ENCODE peak calls at places on chromosomes 4 and X, in four cellular contexts. D is OCI-LY7, K is heart left ventricle, G is A549. Y is an unnamed sample.

GRCh38 chr4:181971973-181972372 is 271.2 kb upstream of the TENM3 start:
- DNase-seq in D (no peak), K (peak; percentile 28), G (no peak), Y (no peak)

GRCh38 chrX:114626323-114626722 is 42.4 kb downstream of the HTR2C start:
- DNase-seq in D (no peak), K (no peak), G (peak; percentile 2), Y (no peak)

GRCh38 chr4:94410678-94411206 is 41.0 kb upstream of the PDLIM5 start:
- DNase-seq in D (no peak), K (peak; percentile 89), G (peak; percentile 35), Y (no peak)

GRCh38 chr4:14284578-14284977 is 657.1 kb upstream of the BOD1L1 start:
- DNase-seq in D (no peak), K (no peak), G (no peak), Y (no peak)

GRCh38 chrX:72348247-72348979 is 42.7 kb upstream of the CITED1 start:
- DNase-seq in D (no peak), K (no peak), G (no peak), Y (no peak)

GRCh38 chr4:85756938-85757337 is 282.0 kb downstream of the ARHGAP24 start:
- DNase-seq in D (peak; percentile 68), K (no peak), G (no peak), Y (no peak)

GRCh38 chrX:22689290-22689689 is 310.5 kb upstream of the DDX53 start:
- DNase-seq in D (no peak), K (no peak), G (no peak), Y (no peak)

GRCh38 chrX:115560211-115560977 is 580 bp upstream of the PLS3 start:
- DNase-seq in D (no peak), K (no peak), G (peak; percentile 60), Y (no peak)

GRCh38 chr4:52103314-52103713 is 52.2 kb downstream of the SPATA18 start:
- DNase-seq in D (no peak), K (no peak), G (no peak), Y (no peak)

GRCh38 chr4:8185930-8186329 is 13.2 kb upstream of the SH3TC1 start:
- DNase-seq in D (no peak), K (no peak), G (no peak), Y (no peak)

GRCh38 chr4:106277140-106277680 is 38.8 kb downstream of the TBCK start:
- DNase-seq in D (no peak), K (no peak), G (no peak), Y (no peak)

GRCh38 chr4:140858897-140859296 is 102.7 kb upstream of the TBC1D9 start:
- DNase-seq in D (no peak), K (peak; percentile 40), G (no peak), Y (no peak)

GRCh38 chrX:52852110-52852872 is 15.6 kb downstream of the XAGE3 start:
- DNase-seq in D (no peak), K (no peak), G (no peak), Y (no peak)

GRCh38 chr4:168484626-168485025 is 4.3 kb upstream of the DDX60L start:
- DNase-seq in D (no peak), K (no peak), G (no peak), Y (no peak)

GRCh38 chrX:104913348-104913747 is 307.1 kb downstream of the TEX13A start:
- DNase-seq in D (peak; percentile 0), K (no peak), G (no peak), Y (no peak)

GRCh38 chr4:71559957-71560541 is 221.2 kb downstream of the SLC4A4 start:
- DNase-seq in D (no peak), K (no peak), G (no peak), Y (no peak)

GRCh38 chrX:140040397-140040796 is 75.1 kb upstream of the CXorf66 start:
- DNase-seq in D (no peak), K (no peak), G (no peak), Y (no peak)

GRCh38 chr4:141077611-141078225 is 55.6 kb downstream of the RNF150 start:
- DNase-seq in D (no peak), K (peak; percentile 44), G (no peak), Y (no peak)

GRCh38 chr4:88792268-88792781 is 94.7 kb upstream of the NAP1L5 start:
- DNase-seq in D (no peak), K (no peak), G (peak; percentile 5), Y (no peak)

GRCh38 chr4:140901736-140902336 is 145.7 kb upstream of the TBC1D9 start:
- DNase-seq in D (no peak), K (no peak), G (no peak), Y (no peak)

GRCh38 chr4:151417766-151418376 is 8.9 kb downstream of the FHIP1A start:
- DNase-seq in D (no peak), K (no peak), G (no peak), Y (no peak)

GRCh38 chr4:180449395-180449956 is 1793.7 kb upstream of the TENM3 start:
- DNase-seq in D (peak; percentile 55), K (no peak), G (peak; percentile 19), Y (no peak)

GRCh38 chr4:113255628-113256027 is 206.2 kb downstream of the ANK2 start:
- DNase-seq in D (no peak), K (no peak), G (no peak), Y (no peak)

GRCh38 chr4:172270421-172270820 is 457.2 kb downstream of the GALNTL6 start:
- DNase-seq in D (no peak), K (no peak), G (no peak), Y (no peak)

GRCh38 chr4:68490826-68491457 is 43.7 kb downstream of the TMPRSS11E start:
- DNase-seq in D (no peak), K (no peak), G (no peak), Y (no peak)

GRCh38 chrX:54776987-54777672 is 20.9 kb downstream of the ITIH6 start:
- DNase-seq in D (no peak), K (no peak), G (no peak), Y (no peak)

GRCh38 chrX:13028871-13029336 is 15.5 kb downstream of the FAM9C start:
- DNase-seq in D (no peak), K (no peak), G (peak; percentile 48), Y (no peak)

GRCh38 chr4:18020145-18020670 is 1.3 kb downstream of the LCORL start:
- DNase-seq in D (peak; percentile 32), K (no peak), G (no peak), Y (no peak)

GRCh38 chrX:132532955-132533354 is 44.1 kb upstream of the MBNL3 start:
- DNase-seq in D (no peak), K (no peak), G (no peak), Y (no peak)

GRCh38 chr4:54025582-54025981 is 38.8 kb downstream of the CHIC2 start:
- DNase-seq in D (no peak), K (no peak), G (no peak), Y (no peak)

GRCh38 chrX:13487731-13488505 is 81.5 kb upstream of the EGFL6 start:
- DNase-seq in D (peak; percentile 73), K (no peak), G (peak; percentile 48), Y (no peak)

DNA sequence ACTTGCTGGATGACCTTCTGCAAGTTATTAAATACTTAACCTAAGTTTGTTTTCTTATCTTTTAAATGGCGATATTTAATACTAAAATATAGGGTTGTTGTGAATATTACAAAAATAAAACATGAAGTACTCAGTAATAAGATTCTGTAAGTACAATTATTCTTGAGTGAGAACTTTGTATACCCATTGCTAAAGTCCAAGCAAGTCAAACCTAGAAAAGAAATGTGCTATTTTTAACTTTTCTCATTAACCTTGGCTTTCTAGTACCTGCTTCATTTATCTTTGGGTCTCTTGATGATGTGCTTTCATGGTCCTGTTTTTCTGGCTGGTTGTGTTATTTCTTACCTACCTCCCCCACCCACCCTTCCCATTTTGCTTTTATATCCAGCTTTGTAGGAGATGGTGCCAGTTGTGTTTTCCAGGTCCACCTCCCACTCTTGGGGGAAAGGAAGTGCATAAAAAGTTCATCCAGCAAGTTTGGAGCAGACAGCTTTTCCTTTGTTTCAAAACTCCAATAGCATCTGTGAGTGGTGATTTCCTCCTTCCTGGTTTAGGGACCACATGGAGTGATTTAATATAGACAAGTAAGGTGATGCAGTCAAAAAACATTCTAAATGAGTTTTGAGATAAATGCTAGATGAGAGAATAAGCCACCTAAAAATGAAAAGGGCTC is 7.5 kb upstream of the CXCL8 start:
- DNase-seq in D (no peak), K (no peak), G (no peak), Y (no peak)
- H3K4me1 ChIP-seq in D (no peaks in the 10 kb centered on the region), K (peaks cover 22% of the 10 kb centered on the region), G (peaks cover 38% of the 10 kb centered on the region), Y (peaks cover 28% of the 10 kb centered on the region)

GRCh38 chrX:120365968-120366367 is 4.1 kb downstream of the ATP1B4 start:
- DNase-seq in D (no peak), K (no peak), G (no peak), Y (no peak)

GRCh38 chrX:120367390-120368100 is 5.7 kb downstream of the ATP1B4 start:
- DNase-seq in D (no peak), K (no peak), G (no peak), Y (no peak)

GRCh38 chrX:120366794-120367193 is 4.9 kb downstream of the ATP1B4 start:
- DNase-seq in D (no peak), K (no peak), G (no peak), Y (no peak)

GRCh38 chrX:120361906-120362305 is at the start of gene ATP1B4:
- DNase-seq in D (no peak), K (no peak), G (no peak), Y (no peak)

GRCh38 chrX:120365320-120365719 is 3.4 kb downstream of the ATP1B4 start:
- DNase-seq in D (peak; percentile 67), K (peak; percentile 40), G (no peak), Y (peak; percentile 69)
- TF ChIP-seq CTCF in D (peak; percentile 79), K (peak; percentile 40), G (peak; percentile 16), Y (peak; percentile 38)

DNA sequence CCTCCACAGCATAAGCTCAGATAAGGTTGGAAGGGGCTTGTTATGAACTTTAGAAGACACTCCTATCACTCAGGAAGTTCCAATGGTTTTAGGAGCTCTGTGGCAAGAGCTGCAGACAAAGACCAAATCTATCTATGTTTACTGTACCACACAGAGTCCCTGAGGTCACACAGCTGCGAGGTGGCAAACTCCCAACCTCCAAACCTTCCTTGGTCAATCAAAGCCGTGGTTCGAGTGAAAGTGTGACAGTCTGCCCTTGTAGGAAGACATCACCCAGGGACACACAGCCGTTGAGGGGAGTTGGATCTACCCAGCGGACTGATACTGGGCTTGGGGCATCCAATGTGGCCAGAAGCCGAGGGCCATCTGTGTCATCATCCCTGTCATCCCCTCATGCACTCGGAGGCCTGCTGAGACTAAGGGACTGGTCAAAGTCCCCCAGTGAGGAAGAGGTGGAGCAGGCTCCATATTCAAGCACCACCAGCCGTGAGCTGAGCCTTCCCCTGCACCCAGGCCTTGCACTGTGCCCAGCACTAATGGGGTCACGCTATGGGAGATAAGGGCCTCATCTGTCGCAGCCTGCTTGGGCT is 26.8 kb downstream of the MAN2B2 start:
- DNase-seq in D (no peak), K (no peak), G (no peak), Y (no peak)
- H3K27ac ChIP-seq in D (no peak overlapping the region), K (no peak overlapping the region), G (no peak overlapping the region), Y (no peak overlapping the region)

GRCh38 chr4:119736559-119736958 is 108.0 kb upstream of the PDE5A start:
- DNase-seq in D (no peak), K (no peak), G (no peak), Y (no peak)
- H3K4me1 ChIP-seq in D (no peaks in the 10 kb centered on the region), K (peaks cover 38% of the 10 kb centered on the region), G (peaks cover 11% of the 10 kb centered on the region), Y (peaks cover 16% of the 10 kb centered on the region)